ENCODE peak calls at places on chromosomes 1 and 21, in six cellular contexts. G is NT2/D1, I is omental fat pad, D is HuH-7.5, Q is Kasumi-1, P is colonic mucosa. J is an unnamed sample.

GRCh38 chr1:31797216-31797615 is 18.6 kb downstream of the SPOCD1 start:
- DNase-seq in G (no peak), Q (no peak), P (no peak), D (no peak), I (no peak), J (no peak)

GRCh38 chr1:2633936-2634491 is 1.2 kb upstream of the MMEL1 start:
- DNase-seq in Q (no peak), G (no peak), I (no peak), P (no peak), D (no peak), J (no peak)

GRCh38 chr1:31637915-31638673 is 6.6 kb downstream of the PEF1 start:
- DNase-seq in Q (no peak), P (peak; percentile 74), I (no peak), G (no peak), D (no peak), J (no peak)

GRCh38 chr21:37710555-37711293 is 205.5 kb downstream of the KCNJ6 start:
- DNase-seq in Q (no peak), G (no peak), P (no peak), I (no peak), D (no peak), J (no peak)

GRCh38 chr21:34807146-34807880 is 138.5 kb downstream of the CLIC6 start:
- DNase-seq in I (peak; percentile 45), Q (peak; percentile 43), P (no peak), G (peak; percentile 50), D (no peak), J (peak; percentile 54)

GRCh38 chr1:40955266-40955665 is 24.2 kb upstream of the CTPS1 start:
- DNase-seq in G (no peak), Q (no peak), D (no peak), I (no peak), P (no peak), J (no peak)

GRCh38 chr1:7218210-7218832 is 433.1 kb downstream of the CAMTA1 start:
- DNase-seq in P (peak; percentile 30), I (no peak), Q (peak; percentile 62), D (peak; percentile 39), G (peak; percentile 35), J (no peak)

GRCh38 chr1:88800382-88801051 is 90.8 kb downstream of the GTF2B start:
- DNase-seq in Q (peak; percentile 78), I (no peak), P (peak; percentile 28), D (peak; percentile 11), G (no peak), J (no peak)

GRCh38 chr21:45022348-45022675 is 52.1 kb upstream of the ADARB1 start:
- DNase-seq in D (no peak), Q (no peak), P (no peak), G (no peak), I (no peak), J (no peak)

GRCh38 chr1:239218296-239218695 is 168.1 kb upstream of the CHRM3 start:
- DNase-seq in P (no peak), I (no peak), D (no peak), Q (no peak), G (no peak), J (no peak)

GRCh38 chr1:66380452-66381212 is 153.3 kb upstream of the SGIP1 start:
- DNase-seq in G (no peak), P (no peak), I (no peak), Q (no peak), D (no peak), J (no peak)

GRCh38 chr1:17771014-17771413 is 15.9 kb downstream of the ACTL8 start:
- DNase-seq in G (no peak), Q (no peak), D (no peak), I (no peak), P (no peak), J (no peak)

GRCh38 chr21:15272591-15272990 is 207.8 kb upstream of the NRIP1 start:
- DNase-seq in G (no peak), I (no peak), D (no peak), P (no peak), Q (no peak), J (no peak)

GRCh38 chr1:87816646-87817045 is 488.0 kb downstream of the LMO4 start:
- DNase-seq in Q (no peak), P (no peak), D (no peak), G (no peak), I (no peak), J (no peak)

GRCh38 chr21:42555756-42556438 is 42.2 kb downstream of the SLC37A1 start:
- DNase-seq in P (no peak), G (no peak), D (no peak), Q (no peak), I (no peak), J (no peak)

GRCh38 chr21:38668501-38668900 is 137.2 kb upstream of the ETS2 start:
- DNase-seq in P (peak; percentile 66), I (no peak), Q (no peak), D (no peak), G (no peak), J (no peak)

GRCh38 chr1:41679531-41679930 is 195.0 kb upstream of the EDN2 start:
- DNase-seq in D (no peak), G (no peak), I (no peak), P (no peak), Q (no peak), J (no peak)

GRCh38 chr1:1946540-1946939 is 27.5 kb upstream of the TMEM52 start:
- DNase-seq in I (no peak), D (no peak), Q (no peak), P (no peak), G (no peak), J (no peak)

GRCh38 chr1:231653611-231654010 is 27.0 kb downstream of the DISC1 start:
- DNase-seq in I (no peak), D (no peak), G (no peak), P (no peak), Q (no peak), J (no peak)

GRCh38 chr1:191608367-191608766 is 549.9 kb upstream of the RGS18 start:
- DNase-seq in Q (no peak), G (no peak), D (no peak), I (no peak), P (no peak), J (no peak)

GRCh38 chr21:27578741-27579265 is 611.9 kb upstream of the ADAMTS5 start:
- DNase-seq in D (no peak), G (no peak), Q (no peak), P (no peak), I (no peak), J (no peak)

GRCh38 chr1:95223110-95223509 is 10.9 kb upstream of the RWDD3 start:
- DNase-seq in I (no peak), Q (no peak), G (no peak), D (no peak), P (no peak), J (no peak)

GRCh38 chr1:61922950-61923480 is 180.7 kb downstream of the PATJ start:
- DNase-seq in D (no peak), I (no peak), P (no peak), G (no peak), Q (no peak), J (no peak)

GRCh38 chr1:62377043-62377562 is 57.9 kb upstream of the KANK4 start:
- DNase-seq in D (no peak), P (no peak), I (no peak), G (no peak), Q (no peak), J (no peak)

GRCh38 chr1:180435566-180435965 is 66.8 kb downstream of the ACBD6 start:
- DNase-seq in P (no peak), D (no peak), I (no peak), G (no peak), Q (no peak), J (no peak)

GRCh38 chr1:220922951-220923350 is 43.7 kb downstream of the HLX start:
- DNase-seq in P (no peak), Q (no peak), D (no peak), I (no peak), G (no peak), J (no peak)

GRCh38 chr1:191888996-191889622 is 269.2 kb upstream of the RGS18 start:
- DNase-seq in G (no peak), D (no peak), I (no peak), P (no peak), Q (no peak), J (no peak)

GRCh38 chr1:156749429-156750118 is 1.9 kb downstream of the HDGF start:
- DNase-seq in I (no peak), D (no peak), P (peak; percentile 81), Q (peak; percentile 23), G (no peak), J (no peak)

GRCh38 chr1:78236711-78237110 is 190.9 kb downstream of the GIPC2 start:
- DNase-seq in Q (no peak), P (no peak), I (no peak), G (no peak), D (no peak), J (no peak)

GRCh38 chr1:56451491-56451890 is 127.9 kb downstream of the PLPP3 start:
- DNase-seq in I (no peak), G (no peak), D (no peak), P (peak; percentile 85), Q (no peak), J (no peak)

GRCh38 chr1:65470766-65471165 is 50.3 kb downstream of the LEPR start:
- DNase-seq in Q (no peak), I (no peak), P (no peak), D (no peak), G (no peak), J (no peak)

GRCh38 chr1:229110986-229111385 is 159.9 kb upstream of the RAB4A start:
- DNase-seq in G (no peak), I (no peak), D (no peak), P (no peak), Q (no peak), J (no peak)